ENCODE peak calls at places on chromosomes 16 and 17, in seven cellular contexts. One of them, this sample, is unnamed.

GRCh38 chr17:11144358-11145233 is 96.4 kb upstream of the SHISA6 start:
- DNase-seq in A549: peak; percentile 28
- DNase-seq in lower lobe of right lung: no peak
- DNase-seq in left lung: no peak
- DNase-seq in lung: peak; percentile 33
- DNase-seq in heart right ventricle: no peak
- DNase-seq in GM23338: peak; percentile 18
- DNase-seq in this sample: no peak

GRCh38 chr16:11273721-11274324 is 394 bp upstream of the PRM3 start:
- DNase-seq in A549: no peak
- DNase-seq in lower lobe of right lung: no peak
- DNase-seq in left lung: no peak
- DNase-seq in lung: no peak
- DNase-seq in heart right ventricle: no peak
- DNase-seq in GM23338: no peak
- DNase-seq in this sample: no peak

GRCh38 chr16:14043278-14043677 is 27.8 kb upstream of the MRTFB start:
- DNase-seq in A549: no peak
- DNase-seq in lower lobe of right lung: no peak
- DNase-seq in left lung: no peak
- DNase-seq in lung: no peak
- DNase-seq in heart right ventricle: no peak
- DNase-seq in GM23338: no peak
- DNase-seq in this sample: no peak

GRCh38 chr17:42809250-42809649 is 10.6 kb downstream of the CNTD1 start:
- DNase-seq in A549: peak; percentile 49
- DNase-seq in lower lobe of right lung: no peak
- DNase-seq in left lung: no peak
- DNase-seq in lung: no peak
- DNase-seq in heart right ventricle: no peak
- DNase-seq in GM23338: no peak
- DNase-seq in this sample: peak; percentile 87

GRCh38 chr17:79626156-79626890 is 15.5 kb upstream of the RBFOX3 start:
- DNase-seq in A549: no peak
- DNase-seq in lower lobe of right lung: peak; percentile 16
- DNase-seq in left lung: no peak
- DNase-seq in lung: no peak
- DNase-seq in heart right ventricle: no peak
- DNase-seq in GM23338: peak; percentile 42
- DNase-seq in this sample: peak; percentile 24

GRCh38 chr16:54846761-54847160 is 83.9 kb upstream of the IRX5 start:
- DNase-seq in A549: no peak
- DNase-seq in lower lobe of right lung: no peak
- DNase-seq in left lung: no peak
- DNase-seq in lung: no peak
- DNase-seq in heart right ventricle: no peak
- DNase-seq in GM23338: no peak
- DNase-seq in this sample: no peak

GRCh38 chr17:32929288-32929574 is 1.3 kb downstream of the TMEM98 start:
- DNase-seq in A549: no peak
- DNase-seq in lower lobe of right lung: no peak
- DNase-seq in left lung: no peak
- DNase-seq in lung: no peak
- DNase-seq in heart right ventricle: no peak
- DNase-seq in GM23338: peak; percentile 72
- DNase-seq in this sample: no peak

GRCh38 chr16:61432421-61432820 is 603.8 kb downstream of the CDH8 start:
- DNase-seq in A549: no peak
- DNase-seq in lower lobe of right lung: no peak
- DNase-seq in left lung: no peak
- DNase-seq in lung: no peak
- DNase-seq in heart right ventricle: no peak
- DNase-seq in GM23338: no peak
- DNase-seq in this sample: no peak

GRCh38 chr17:16923904-16924700 is 47.8 kb downstream of the TNFRSF13B start:
- DNase-seq in A549: no peak
- DNase-seq in lower lobe of right lung: peak; percentile 22
- DNase-seq in left lung: peak; percentile 59
- DNase-seq in lung: no peak
- DNase-seq in heart right ventricle: no peak
- DNase-seq in GM23338: no peak
- DNase-seq in this sample: peak; percentile 44

GRCh38 chr17:2487306-2487705 is 24.4 kb downstream of the METTL16 start:
- DNase-seq in A549: no peak
- DNase-seq in lower lobe of right lung: no peak
- DNase-seq in left lung: no peak
- DNase-seq in lung: no peak
- DNase-seq in heart right ventricle: no peak
- DNase-seq in GM23338: no peak
- DNase-seq in this sample: no peak
- H3K4me1 ChIP-seq in A549: peaks cover 30% of the 10 kb centered on the region
- H3K4me1 ChIP-seq in lower lobe of right lung: peaks cover 46% of the 10 kb centered on the region
- H3K4me1 ChIP-seq in left lung: peaks cover 21% of the 10 kb centered on the region
- H3K4me1 ChIP-seq in lung: peaks cover 8% of the 10 kb centered on the region
- H3K4me1 ChIP-seq in heart right ventricle: peaks cover 44% of the 10 kb centered on the region
- H3K4me1 ChIP-seq in GM23338: peaks cover 45% of the 10 kb centered on the region
- H3K4me1 ChIP-seq in this sample: peaks cover 56% of the 10 kb centered on the region

GRCh38 chr16:56311208-56312027 is 113.9 kb downstream of the AMFR start:
- DNase-seq in A549: no peak
- DNase-seq in lower lobe of right lung: no peak
- DNase-seq in left lung: peak; percentile 50
- DNase-seq in lung: no peak
- DNase-seq in heart right ventricle: no peak
- DNase-seq in GM23338: peak; percentile 35
- DNase-seq in this sample: no peak
- TF ChIP-seq CTCF in A549: peak; percentile 11
- TF ChIP-seq CTCF in lower lobe of right lung: no peak
- TF ChIP-seq CTCF in left lung: no peak
- TF ChIP-seq CTCF in lung: no peak
- TF ChIP-seq CTCF in heart right ventricle: peak; percentile 35
- TF ChIP-seq CTCF in GM23338: peak; percentile 43
- TF ChIP-seq CTCF in this sample: no peak

DNA sequence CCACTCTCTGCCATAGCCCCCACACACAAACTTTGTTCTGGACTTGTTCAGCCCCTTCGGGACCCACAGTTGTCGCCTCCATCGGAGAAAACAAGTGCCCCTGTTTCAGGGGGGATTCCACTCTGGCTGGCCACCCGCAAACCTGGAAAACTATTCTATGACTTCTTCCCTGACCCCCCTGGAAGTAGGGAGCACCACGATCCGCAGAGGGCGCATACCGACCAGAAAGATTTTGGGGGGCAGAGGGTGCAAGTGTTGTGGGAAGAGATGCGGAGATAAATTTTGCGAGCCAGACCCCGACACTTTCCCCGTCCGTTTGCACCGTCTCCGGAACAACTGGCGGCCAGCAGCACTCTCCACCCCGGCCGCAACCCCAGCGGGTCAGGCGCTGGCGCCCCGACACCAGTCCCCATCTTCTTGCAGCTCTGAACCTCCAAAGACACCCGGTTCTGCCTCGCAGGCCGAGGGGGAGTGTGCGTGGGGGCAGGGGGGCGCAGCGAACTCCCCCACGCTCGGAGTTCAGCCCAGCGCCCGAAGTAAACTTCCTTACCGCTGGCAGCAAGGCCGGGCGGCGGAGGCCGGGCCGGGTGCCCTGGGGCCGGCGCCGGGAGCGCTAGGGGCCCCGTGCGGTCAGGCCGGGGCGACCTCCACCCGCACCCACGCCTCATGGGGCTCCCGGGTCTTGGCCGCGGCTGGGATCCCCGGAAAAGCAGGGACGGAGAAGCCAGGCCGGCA is 744 bp downstream of the SALL1 start:
- DNase-seq in A549: no peak
- DNase-seq in lower lobe of right lung: no peak
- DNase-seq in left lung: peak; percentile 70
- DNase-seq in lung: no peak
- DNase-seq in heart right ventricle: no peak
- DNase-seq in GM23338: peak; percentile 57
- DNase-seq in this sample: no peak
- H3K4me1 ChIP-seq in A549: no peaks in the 10 kb centered on the region
- H3K4me1 ChIP-seq in lower lobe of right lung: peaks cover 18% of the 10 kb centered on the region
- H3K4me1 ChIP-seq in left lung: peaks cover 8% of the 10 kb centered on the region
- H3K4me1 ChIP-seq in lung: peaks cover 17% of the 10 kb centered on the region
- H3K4me1 ChIP-seq in heart right ventricle: peaks cover 25% of the 10 kb centered on the region
- H3K4me1 ChIP-seq in GM23338: peaks cover 38% of the 10 kb centered on the region
- H3K4me1 ChIP-seq in this sample: peaks cover 38% of the 10 kb centered on the region

DNA sequence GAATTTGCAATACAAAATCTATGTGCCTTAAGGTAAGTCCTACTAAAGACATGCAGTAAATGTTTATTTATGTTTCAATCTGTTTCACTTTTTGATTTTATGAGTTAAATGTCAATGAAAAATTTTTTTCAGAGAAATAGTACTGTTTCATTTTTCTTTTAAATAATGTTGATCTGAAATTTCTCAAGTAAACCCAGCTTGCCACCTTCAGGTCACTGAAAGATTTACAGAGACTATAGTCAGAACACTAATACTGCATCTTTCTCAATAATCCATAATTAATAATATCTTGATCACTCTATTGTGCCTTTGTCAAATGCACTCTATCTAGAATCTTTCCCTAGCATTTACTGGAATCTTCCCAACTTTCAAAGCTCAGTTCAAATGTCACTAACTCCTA is 6.5 kb upstream of the DHX40 start:
- DNase-seq in A549: no peak
- DNase-seq in lower lobe of right lung: no peak
- DNase-seq in left lung: no peak
- DNase-seq in lung: no peak
- DNase-seq in heart right ventricle: no peak
- DNase-seq in GM23338: peak; percentile 11
- DNase-seq in this sample: no peak
- TF ChIP-seq CTCF in A549: peak; percentile 44
- TF ChIP-seq CTCF in lower lobe of right lung: peak; percentile 27
- TF ChIP-seq CTCF in left lung: no peak
- TF ChIP-seq CTCF in lung: no peak
- TF ChIP-seq CTCF in heart right ventricle: peak; percentile 48
- TF ChIP-seq CTCF in GM23338: peak; percentile 41
- TF ChIP-seq CTCF in this sample: no peak

DNA sequence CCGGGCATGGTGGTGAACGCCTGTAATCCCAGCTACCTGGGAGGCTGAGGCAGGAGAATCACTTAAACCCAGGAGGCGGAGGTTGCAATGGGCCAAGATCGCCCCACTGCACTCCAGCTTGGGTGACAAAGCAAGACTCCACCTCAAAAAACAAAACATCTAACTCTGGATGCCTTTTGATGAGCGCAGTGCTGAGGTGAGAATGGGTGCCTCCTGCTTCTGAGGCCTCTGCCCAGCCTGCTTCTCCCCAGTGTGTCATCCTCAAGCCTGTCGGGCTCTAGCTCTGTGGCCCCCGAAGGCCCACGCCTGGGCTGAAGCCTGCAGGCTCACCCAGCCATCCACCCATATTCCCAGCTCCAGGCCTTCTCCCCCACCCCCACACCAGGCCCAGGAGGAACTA is 10.5 kb upstream of the MTSS2 start:
- DNase-seq in A549: no peak
- DNase-seq in lower lobe of right lung: no peak
- DNase-seq in left lung: no peak
- DNase-seq in lung: no peak
- DNase-seq in heart right ventricle: no peak
- DNase-seq in GM23338: no peak
- DNase-seq in this sample: no peak
- H3K4me1 ChIP-seq in A549: peaks cover 71% of the 10 kb centered on the region
- H3K4me1 ChIP-seq in lower lobe of right lung: peaks cover 83% of the 10 kb centered on the region
- H3K4me1 ChIP-seq in left lung: peaks cover 43% of the 10 kb centered on the region
- H3K4me1 ChIP-seq in lung: peaks cover 48% of the 10 kb centered on the region
- H3K4me1 ChIP-seq in heart right ventricle: peaks cover 88% of the 10 kb centered on the region
- H3K4me1 ChIP-seq in GM23338: peaks cover 24% of the 10 kb centered on the region
- H3K4me1 ChIP-seq in this sample: peaks cover 91% of the 10 kb centered on the region

DNA sequence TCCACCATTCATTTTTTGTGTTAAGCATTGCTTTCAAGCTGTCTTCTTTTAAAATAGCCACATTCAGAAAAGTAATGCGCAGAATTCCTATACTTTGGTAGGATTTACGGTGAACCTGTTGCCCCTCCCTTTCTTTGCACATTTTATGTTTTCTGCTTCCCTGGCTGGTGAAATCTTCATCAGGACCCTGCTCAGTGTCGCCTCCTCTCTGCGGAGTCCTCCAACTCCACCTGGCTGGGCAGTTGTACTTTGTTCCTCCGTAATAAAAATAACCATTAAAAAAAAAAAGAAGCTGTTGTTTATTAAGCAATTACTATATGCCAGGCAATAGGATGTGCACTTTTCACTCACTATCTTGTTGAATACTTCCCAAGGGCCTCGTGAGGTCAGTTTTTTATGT is 2.9 kb downstream of the UMOD start:
- DNase-seq in A549: no peak
- DNase-seq in lower lobe of right lung: no peak
- DNase-seq in left lung: no peak
- DNase-seq in lung: no peak
- DNase-seq in heart right ventricle: no peak
- DNase-seq in GM23338: peak; percentile 55
- DNase-seq in this sample: no peak
- TF ChIP-seq CTCF in A549: no peak
- TF ChIP-seq CTCF in lower lobe of right lung: no peak
- TF ChIP-seq CTCF in left lung: no peak
- TF ChIP-seq CTCF in lung: no peak
- TF ChIP-seq CTCF in heart right ventricle: no peak
- TF ChIP-seq CTCF in GM23338: peak; percentile 73
- TF ChIP-seq CTCF in this sample: no peak

DNA sequence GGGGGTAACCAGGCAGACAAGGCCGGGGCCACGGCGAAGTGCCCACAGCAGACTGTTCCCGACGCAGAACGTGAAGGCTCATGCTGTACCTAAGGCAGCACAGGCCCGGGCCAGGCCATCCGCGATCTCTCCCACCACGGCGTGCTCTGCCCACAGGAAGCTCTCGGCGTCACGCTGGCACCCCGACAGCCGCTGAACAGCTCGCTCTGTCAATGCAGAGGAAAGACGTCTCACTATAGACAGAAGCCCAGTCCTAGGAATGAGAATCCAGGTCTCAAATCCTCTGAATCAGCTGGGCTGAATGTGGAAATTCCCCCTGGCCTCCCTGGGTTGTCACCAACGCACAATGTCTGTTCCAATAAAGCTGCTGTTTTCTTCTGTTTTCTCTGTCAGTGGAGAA is 21.4 kb downstream of the SERPINF1 start:
- DNase-seq in A549: no peak
- DNase-seq in lower lobe of right lung: peak; percentile 76
- DNase-seq in left lung: peak; percentile 84
- DNase-seq in lung: no peak
- DNase-seq in heart right ventricle: peak; percentile 46
- DNase-seq in GM23338: no peak
- DNase-seq in this sample: no peak
- H3K4me1 ChIP-seq in A549: peaks cover 16% of the 10 kb centered on the region
- H3K4me1 ChIP-seq in lower lobe of right lung: peaks cover 85% of the 10 kb centered on the region
- H3K4me1 ChIP-seq in left lung: peaks cover 44% of the 10 kb centered on the region
- H3K4me1 ChIP-seq in lung: peaks cover 26% of the 10 kb centered on the region
- H3K4me1 ChIP-seq in heart right ventricle: peaks cover 69% of the 10 kb centered on the region
- H3K4me1 ChIP-seq in GM23338: no peaks in the 10 kb centered on the region
- H3K4me1 ChIP-seq in this sample: peaks cover 88% of the 10 kb centered on the region

GRCh38 chr17:3879181-3879580 is 13.7 kb downstream of the CAMKK1 start:
- DNase-seq in A549: no peak
- DNase-seq in lower lobe of right lung: no peak
- DNase-seq in left lung: no peak
- DNase-seq in lung: no peak
- DNase-seq in heart right ventricle: peak; percentile 44
- DNase-seq in GM23338: no peak
- DNase-seq in this sample: no peak
- TF ChIP-seq CTCF in A549: no peak
- TF ChIP-seq CTCF in lower lobe of right lung: no peak
- TF ChIP-seq CTCF in left lung: no peak
- TF ChIP-seq CTCF in lung: no peak
- TF ChIP-seq CTCF in heart right ventricle: no peak
- TF ChIP-seq CTCF in GM23338: no peak
- TF ChIP-seq CTCF in this sample: no peak